ENCODE peak calls at places on chromosomes 13 and 19, in four cellular contexts. Z is neural progenitor cell, P is A172, C is tibial nerve. A is an unnamed sample.

GRCh38 chr19:16326401-16327130 is 1.9 kb downstream of the KLF2 start:
- DNase-seq in Z (peak), P (no peak), C (no peak), A (no peak)

GRCh38 chr19:29539668-29540067 is 13.9 kb downstream of the VSTM2B start:
- DNase-seq in Z (no peak), P (no peak), C (no peak), A (no peak)

GRCh38 chr13:46281779-46282178 is 70.1 kb downstream of the LRRC63 start:
- DNase-seq in Z (no peak), P (no peak), C (no peak), A (no peak)

GRCh38 chr13:30191491-30192100 is 115.8 kb downstream of the KATNAL1 start:
- DNase-seq in Z (no peak), P (peak), C (no peak), A (peak)

GRCh38 chr19:46617566-46618079 is 7.3 kb downstream of the PTGIR start:
- DNase-seq in Z (no peak), P (no peak), C (no peak), A (no peak)

GRCh38 chr19:17889609-17890214 is 18.0 kb downstream of the SLC5A5 start:
- DNase-seq in Z (peak), P (peak), C (no peak), A (peak)

GRCh38 chr19:31226536-31226935 is 122.7 kb downstream of the TSHZ3 start:
- DNase-seq in Z (no peak), P (no peak), C (no peak), A (no peak)

GRCh38 chr19:33413426-33413725 is 39.9 kb downstream of the CEBPG start:
- DNase-seq in Z (no peak), P (no peak), C (no peak), A (no peak)

GRCh38 chr13:46908511-46908910 is 11.7 kb upstream of the HTR2A start:
- DNase-seq in Z (no peak), P (peak), C (no peak), A (peak)

GRCh38 chr19:2550431-2551171 is 74.7 kb downstream of the GADD45B start:
- DNase-seq in Z (no peak), P (peak), C (no peak), A (no peak)

GRCh38 chr13:72886272-72887062 is 104.5 kb downstream of the PIBF1 start:
- DNase-seq in Z (no peak), P (no peak), C (no peak), A (peak)

GRCh38 chr19:32203161-32203560 is 142.2 kb upstream of the ZNF507 start:
- DNase-seq in Z (no peak), P (no peak), C (no peak), A (no peak)

GRCh38 chr19:48588670-48589399 is 17.7 kb upstream of the SPACA4 start:
- DNase-seq in Z (peak), P (peak), C (peak), A (peak)

GRCh38 chr19:13339869-13340268 is 166.4 kb downstream of the CACNA1A start:
- DNase-seq in Z (no peak), P (no peak), C (no peak), A (no peak)

A was measured in astrocyte.